ENCODE peak calls at places on chromosomes 1 and 21, in six cellular contexts. Q, T, A, B, D and Y are unnamed samples.

GRCh38 chr1:102838016-102838415 is 270.3 kb downstream of the COL11A1 start:
- DNase-seq in Q (peak; percentile 13), T (no peak), A (no peak), B (no peak), D (no peak), Y (no peak)

GRCh38 chr1:118960567-118961136 is 27.5 kb downstream of the TBX15 start:
- DNase-seq in Q (peak; percentile 98), T (no peak), A (no peak), B (peak; percentile 85), D (no peak), Y (peak; percentile 52)

GRCh38 chr1:228037401-228038386 is 30.9 kb downstream of the WNT3A start:
- DNase-seq in Q (no peak), T (no peak), A (no peak), B (no peak), D (no peak), Y (no peak)

GRCh38 chr21:44982558-44983244 is 42.9 kb downstream of the SLX9 start:
- DNase-seq in Q (peak; percentile 23), T (no peak), A (no peak), B (no peak), D (no peak), Y (no peak)

GRCh38 chr1:181704556-181704955 is 221.2 kb downstream of the CACNA1E start:
- DNase-seq in Q (no peak), T (no peak), A (no peak), B (no peak), D (no peak), Y (no peak)

GRCh38 chr21:19244502-19245187 is 841.1 kb upstream of the TMPRSS15 start:
- DNase-seq in Q (no peak), T (no peak), A (no peak), B (no peak), D (no peak), Y (no peak)

GRCh38 chr1:47230692-47231313 is 1.2 kb downstream of the TAL1 start:
- DNase-seq in Q (no peak), T (no peak), A (no peak), B (no peak), D (no peak), Y (no peak)

GRCh38 chr1:212938846-212939245 is 11.5 kb upstream of the VASH2 start:
- DNase-seq in Q (no peak), T (no peak), A (no peak), B (no peak), D (no peak), Y (no peak)

GRCh38 chr21:34274001-34274400 is 89.8 kb upstream of the KCNE2 start:
- DNase-seq in Q (peak; percentile 27), T (no peak), A (no peak), B (no peak), D (no peak), Y (no peak)

GRCh38 chr1:221350091-221350490 is 391.8 kb downstream of the DUSP10 start:
- DNase-seq in Q (no peak), T (no peak), A (no peak), B (no peak), D (no peak), Y (no peak)

GRCh38 chr1:69191280-69191679 is 376.4 kb upstream of the LRRC7 start:
- DNase-seq in Q (no peak), T (no peak), A (no peak), B (no peak), D (no peak), Y (no peak)

GRCh38 chr1:230632273-230632873 is 9.9 kb upstream of the COG2 start:
- DNase-seq in Q (peak; percentile 35), T (no peak), A (peak; percentile 54), B (peak; percentile 10), D (no peak), Y (no peak)

GRCh38 chr1:35717911-35718476 is 690 bp downstream of the C1orf216 start:
- DNase-seq in Q (peak; percentile 70), T (peak; percentile 16), A (peak; percentile 71), B (peak; percentile 47), D (no peak), Y (peak; percentile 56)

GRCh38 chr21:46064870-46065214 is 33.1 kb upstream of the COL6A2 start:
- DNase-seq in Q (no peak), T (no peak), A (no peak), B (no peak), D (no peak), Y (no peak)

GRCh38 chr1:19987719-19988118 is 8.3 kb upstream of the PLA2G2A start:
- DNase-seq in Q (no peak), T (no peak), A (no peak), B (no peak), D (no peak), Y (no peak)